ENCODE peak calls at places on chromosomes 2 and 18, in seven cellular contexts. V is fibroblast of the aortic adventitia, Z is neural progenitor cell, N is AG10803, Q is stomach, S is lung, Y is MM.1S. P is an unnamed sample.

GRCh38 chr2:191051825-191052778 is 38.1 kb upstream of the STAT1 start:
- DNase-seq in V (peak), Z (peak), N (peak), Q (no peak), S (no peak), Y (peak), P (no peak)

GRCh38 chr18:7870855-7871254 is 303.7 kb downstream of the PTPRM start:
- DNase-seq in V (peak), Z (no peak), N (peak), Q (no peak), S (peak), Y (no peak), P (no peak)

GRCh38 chr2:172350844-172351480 is 76.4 kb upstream of the ITGA6 start:
- DNase-seq in V (no peak), Z (no peak), N (no peak), Q (peak), S (peak), Y (no peak), P (no peak)

GRCh38 chr2:74548919-74549684 is 4.6 kb downstream of the LOXL3 start:
- DNase-seq in V (no peak), Z (peak), N (peak), Q (peak), S (peak), Y (no peak), P (no peak)

GRCh38 chr2:136185991-136186771 is 68.2 kb upstream of the CXCR4 start:
- DNase-seq in V (no peak), Z (no peak), N (no peak), Q (no peak), S (no peak), Y (no peak), P (no peak)

GRCh38 chr2:226609361-226609760 is 190.3 kb downstream of the IRS1 start:
- DNase-seq in V (peak), Z (no peak), N (peak), Q (no peak), S (no peak), Y (no peak), P (no peak)

GRCh38 chr2:31107588-31108300 is 30.5 kb downstream of the GALNT14 start:
- DNase-seq in V (peak), Z (peak), N (no peak), Q (no peak), S (no peak), Y (no peak), P (no peak)

GRCh38 chr2:181036848-181037603 is 56.6 kb downstream of the UBE2E3 start:
- DNase-seq in V (peak), Z (no peak), N (peak), Q (no peak), S (no peak), Y (no peak), P (no peak)

GRCh38 chr2:111919794-111920608 is 21.6 kb downstream of the MERTK start:
- DNase-seq in V (no peak), Z (no peak), N (no peak), Q (peak), S (peak), Y (no peak), P (no peak)

GRCh38 chr2:43224131-43224570 is 2.3 kb downstream of the ZFP36L2 start:
- DNase-seq in V (peak), Z (peak), N (peak), Q (peak), S (peak), Y (peak), P (peak)

GRCh38 chr2:167279810-167280209 is 391.5 kb downstream of the XIRP2 start:
- DNase-seq in V (no peak), Z (peak), N (no peak), Q (no peak), S (no peak), Y (no peak), P (no peak)

GRCh38 chr2:31523871-31524492 is 56.8 kb downstream of the SRD5A2 start:
- DNase-seq in V (peak), Z (peak), N (peak), Q (peak), S (peak), Y (peak), P (no peak)

GRCh38 chr2:237230355-237230754 is 144.7 kb downstream of the COPS8 start:
- DNase-seq in V (no peak), Z (no peak), N (no peak), Q (no peak), S (no peak), Y (no peak), P (no peak)

GRCh38 chr2:121682396-121683298 is 33.4 kb upstream of the CLASP1 start:
- DNase-seq in V (no peak), Z (peak), N (no peak), Q (no peak), S (no peak), Y (no peak), P (no peak)

GRCh38 chr18:24112874-24113615 is 25.8 kb upstream of the CABYR start:
- DNase-seq in V (no peak), Z (no peak), N (no peak), Q (no peak), S (no peak), Y (no peak), P (no peak)

GRCh38 chr2:241291977-241292376 is 23.5 kb downstream of the HDLBP start:
- DNase-seq in V (no peak), Z (no peak), N (no peak), Q (no peak), S (no peak), Y (no peak), P (no peak)

GRCh38 chr2:237471457-237472186 is 15.4 kb upstream of the MLPH start:
- DNase-seq in V (peak), Z (peak), N (peak), Q (peak), S (peak), Y (peak), P (no peak)

GRCh38 chr18:72114801-72115594 is 429.1 kb downstream of the CBLN2 start:
- DNase-seq in V (no peak), Z (no peak), N (no peak), Q (no peak), S (no peak), Y (no peak), P (no peak)

GRCh38 chr2:39718483-39718882 is 52.8 kb downstream of the TMEM178A start:
- DNase-seq in V (peak), Z (no peak), N (no peak), Q (no peak), S (no peak), Y (no peak), P (no peak)

GRCh38 chr18:31497711-31498449 is at the start of gene DSG2:
- DNase-seq in V (no peak), Z (peak), N (no peak), Q (peak), S (peak), Y (peak), P (no peak)

GRCh38 chr2:13056259-13056843 is 339.6 kb downstream of the TRIB2 start:
- DNase-seq in V (peak), Z (peak), N (peak), Q (no peak), S (no peak), Y (peak), P (no peak)

GRCh38 chr2:142989276-142990204 is 112.1 kb downstream of the KYNU start:
- DNase-seq in V (peak), Z (peak), N (peak), Q (no peak), S (no peak), Y (peak), P (no peak)

GRCh38 chr18:63999871-64000270 is 30.0 kb downstream of the SERPINB8 start:
- DNase-seq in V (no peak), Z (no peak), N (no peak), Q (no peak), S (no peak), Y (no peak), P (no peak)

GRCh38 chr2:25265802-25266201 is 75.9 kb downstream of the DNMT3A start:
- DNase-seq in V (peak), Z (no peak), N (no peak), Q (no peak), S (no peak), Y (no peak), P (no peak)

GRCh38 chr2:46803911-46804670 is 111.5 kb downstream of the MCFD2 start:
- DNase-seq in V (peak), Z (no peak), N (peak), Q (no peak), S (peak), Y (no peak), P (no peak)

GRCh38 chr2:46803551-46803885 is 112.1 kb downstream of the MCFD2 start:
- DNase-seq in V (no peak), Z (no peak), N (no peak), Q (no peak), S (peak), Y (no peak), P (no peak)

GRCh38 chr2:46804794-46805193 is 110.8 kb downstream of the MCFD2 start:
- DNase-seq in V (peak), Z (no peak), N (peak), Q (no peak), S (peak), Y (no peak), P (no peak)

GRCh38 chr2:46801731-46802664 is 113.6 kb downstream of the MCFD2 start:
- DNase-seq in V (no peak), Z (no peak), N (peak), Q (no peak), S (peak), Y (no peak), P (no peak)

GRCh38 chr2:46802665-46803550 is 112.7 kb downstream of the MCFD2 start:
- DNase-seq in V (no peak), Z (no peak), N (no peak), Q (no peak), S (peak), Y (no peak), P (no peak)
- TF ChIP-seq CTCF in V (no peak), Z (no peak), N (peak), Q (peak), S (no peak), Y (no peak), P (peak)

DNA sequence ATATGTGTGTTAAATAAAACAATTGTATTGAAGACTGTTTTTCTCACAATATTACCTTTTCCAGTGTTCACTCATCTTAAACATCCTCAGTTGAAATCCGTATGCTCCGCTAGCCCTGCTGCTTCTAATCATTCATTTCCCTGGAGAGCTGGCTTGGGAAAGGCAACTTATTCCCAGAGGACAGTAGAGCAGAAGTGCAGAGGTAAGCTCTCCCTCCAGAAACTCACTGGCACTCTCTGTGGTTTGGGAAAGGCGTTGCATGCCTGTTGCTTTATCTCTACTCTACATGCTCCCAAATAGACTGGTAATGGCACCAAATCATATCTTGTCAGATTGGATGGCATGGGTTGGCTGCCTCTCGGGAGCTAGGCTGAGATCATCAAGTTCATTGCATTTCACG is 117.1 kb upstream of the BOD1L2 start:
- DNase-seq in V (no peak), Z (peak), N (no peak), Q (no peak), S (no peak), Y (no peak), P (no peak)
- TF ChIP-seq CTCF in V (no peak), Z (peak), N (no peak), Q (no peak), S (no peak), Y (no peak), P (peak)

GRCh38 chr18:51028201-51028805 is 1.7 kb upstream of the SMAD4 start:
- DNase-seq in V (peak), Z (no peak), N (peak), Q (no peak), S (no peak), Y (no peak), P (no peak)
- TF ChIP-seq CTCF in V (no peak), Z (no peak), N (no peak), Q (no peak), S (no peak), Y (peak), P (no peak)

GRCh38 chr2:103284750-103285149 is 522.9 kb downstream of the TMEM182 start:
- DNase-seq in V (no peak), Z (peak), N (no peak), Q (no peak), S (no peak), Y (no peak), P (no peak)

GRCh38 chr2:103285354-103285753 is 523.5 kb downstream of the TMEM182 start:
- DNase-seq in V (no peak), Z (no peak), N (no peak), Q (no peak), S (no peak), Y (no peak), P (no peak)

GRCh38 chr2:103293266-103293583 is 531.4 kb downstream of the TMEM182 start:
- DNase-seq in V (no peak), Z (peak), N (no peak), Q (no peak), S (no peak), Y (no peak), P (no peak)

GRCh38 chr2:103292570-103293265 is 530.9 kb downstream of the TMEM182 start:
- DNase-seq in V (no peak), Z (no peak), N (no peak), Q (no peak), S (no peak), Y (no peak), P (no peak)

GRCh38 chr2:103289101-103289725 is 527.4 kb downstream of the TMEM182 start:
- DNase-seq in V (no peak), Z (peak), N (no peak), Q (no peak), S (no peak), Y (no peak), P (no peak)
- TF ChIP-seq CTCF in V (no peak), Z (peak), N (no peak), Q (no peak), S (no peak), Y (no peak), P (peak)

GRCh38 chr2:159988412-159988970 is 73.9 kb downstream of the PLA2R1 start:
- DNase-seq in V (no peak), Z (no peak), N (no peak), Q (no peak), S (no peak), Y (no peak), P (no peak)

GRCh38 chr2:159995038-159995437 is 67.4 kb downstream of the PLA2R1 start:
- DNase-seq in V (no peak), Z (no peak), N (no peak), Q (no peak), S (no peak), Y (no peak), P (no peak)

GRCh38 chr2:159984034-159984433 is 78.4 kb downstream of the PLA2R1 start:
- DNase-seq in V (no peak), Z (no peak), N (no peak), Q (no peak), S (no peak), Y (no peak), P (no peak)

GRCh38 chr2:159987136-159987535 is 75.3 kb downstream of the PLA2R1 start:
- DNase-seq in V (no peak), Z (no peak), N (no peak), Q (no peak), S (no peak), Y (no peak), P (no peak)

GRCh38 chr2:159989249-159989648 is 73.2 kb downstream of the PLA2R1 start:
- DNase-seq in V (no peak), Z (peak), N (no peak), Q (no peak), S (no peak), Y (no peak), P (no peak)
- TF ChIP-seq CTCF in V (no peak), Z (peak), N (no peak), Q (no peak), S (no peak), Y (no peak), P (peak)

DNA sequence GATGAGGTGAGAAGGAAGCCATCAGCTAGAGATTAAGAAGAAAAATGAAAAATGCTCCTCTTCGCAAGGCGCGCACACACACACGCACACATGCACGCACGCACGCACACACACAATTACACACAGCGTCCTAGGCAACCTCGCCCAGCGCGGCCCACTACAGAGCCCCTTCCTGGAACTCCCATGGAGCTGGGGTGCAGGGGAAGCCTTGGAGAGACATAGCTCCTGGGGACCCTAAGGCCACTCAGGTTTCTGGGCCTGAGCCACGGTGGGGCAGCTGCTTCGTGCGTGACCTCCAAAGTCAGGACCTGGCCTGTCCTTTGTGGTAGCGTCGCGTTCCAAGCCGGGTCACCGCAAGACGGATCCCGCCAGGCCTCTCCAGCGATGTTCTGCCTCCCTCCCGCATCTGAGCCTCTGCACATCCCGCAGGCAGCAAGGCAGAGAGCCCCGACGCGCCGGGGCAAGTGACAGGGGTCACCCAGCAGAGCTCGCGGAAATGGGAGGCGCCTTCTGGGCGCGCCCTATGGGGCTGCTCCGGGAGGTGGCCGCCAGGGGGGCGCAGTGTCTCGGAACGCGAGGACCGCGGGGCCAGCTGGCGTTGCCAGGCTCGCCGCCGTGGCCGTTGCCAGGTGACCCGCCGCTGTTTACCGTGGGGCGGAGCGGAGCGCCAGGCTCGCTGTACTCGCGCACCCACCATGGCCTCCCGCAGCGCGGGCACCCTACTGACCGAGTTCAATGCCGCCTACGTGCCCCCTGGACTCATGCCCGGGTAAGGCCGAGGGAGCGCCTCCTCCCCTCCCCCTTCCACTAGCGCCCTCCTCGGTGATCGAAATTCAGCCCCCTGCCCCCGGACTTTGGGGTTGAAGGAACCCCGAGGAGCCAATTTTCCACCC is 79.0 kb downstream of the CIB4 start:
- DNase-seq in V (no peak), Z (no peak), N (peak), Q (peak), S (no peak), Y (no peak), P (no peak)
- TF ChIP-seq CTCF in V (no peak), Z (no peak), N (peak), Q (no peak), S (no peak), Y (no peak), P (no peak)

GRCh38 chr2:58449286-58450010 is 208.3 kb upstream of the FANCL start:
- DNase-seq in V (no peak), Z (no peak), N (no peak), Q (no peak), S (no peak), Y (no peak), P (no peak)

GRCh38 chr2:58447586-58447985 is 206.5 kb upstream of the FANCL start:
- DNase-seq in V (no peak), Z (no peak), N (no peak), Q (no peak), S (no peak), Y (no peak), P (no peak)

GRCh38 chr2:58448845-58449244 is 207.7 kb upstream of the FANCL start:
- DNase-seq in V (no peak), Z (no peak), N (no peak), Q (no peak), S (no peak), Y (no peak), P (no peak)

GRCh38 chr2:58448065-58448507 is 207.0 kb upstream of the FANCL start:
- DNase-seq in V (peak), Z (peak), N (peak), Q (no peak), S (no peak), Y (peak), P (no peak)
- TF ChIP-seq CTCF in V (peak), Z (peak), N (peak), Q (no peak), S (peak), Y (peak), P (peak)

DNA sequence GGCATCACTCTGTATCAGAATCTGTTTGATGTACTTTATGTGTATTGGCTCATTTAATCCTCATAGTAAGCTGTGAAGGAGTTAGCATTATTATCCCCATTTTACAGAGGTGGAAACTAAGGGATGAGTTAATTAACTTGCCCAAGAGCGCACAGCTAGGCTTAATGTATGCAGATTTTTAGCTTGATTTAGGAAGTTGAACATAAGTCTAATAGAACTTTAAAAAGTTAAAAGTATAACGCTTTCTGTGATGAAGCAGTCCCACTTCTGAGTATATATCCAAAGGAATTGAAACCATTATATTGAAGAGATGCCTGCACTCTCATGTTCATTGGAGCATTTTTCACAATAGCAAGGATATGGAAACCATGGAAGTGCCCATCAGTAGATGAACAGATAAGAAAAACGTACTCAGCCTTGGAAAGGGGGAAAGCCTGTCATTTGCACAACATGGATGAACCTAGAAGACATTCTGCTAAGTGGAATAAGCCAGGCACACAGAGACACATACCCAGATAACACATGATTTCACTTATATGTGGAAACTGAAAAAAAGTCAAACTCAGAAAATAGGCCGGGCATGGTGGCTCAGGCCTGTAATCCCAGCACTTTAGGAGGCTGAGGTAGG is 32.2 kb downstream of the EML4 start:
- DNase-seq in V (peak), Z (no peak), N (no peak), Q (no peak), S (no peak), Y (no peak), P (no peak)
- TF ChIP-seq CTCF in V (no peak), Z (no peak), N (no peak), Q (no peak), S (no peak), Y (no peak), P (no peak)

P was measured in chondrocyte.